ENCODE peak calls at places on chromosomes 2 and 18, in eight cellular contexts. One of them, this sample, is unnamed.

GRCh38 chr2:145200307-145200706 is 680.4 kb upstream of the ZEB2 start:
- DNase-seq in sigmoid colon: no peak
- DNase-seq in foreskin fibroblast: no peak
- DNase-seq in spleen: no peak
- DNase-seq in activated naive CD8-positive, alpha-beta T cell treated with anti-CD3 and anti-CD28 coated beads, Interleukin-2, amount 50 U/mL, for 24 hours: no peak
- DNase-seq in DMS153: no peak
- DNase-seq in NCI-H1092 treated with DMSO at 0.1 percent for 48 hours: no peak
- DNase-seq in epithelial cell of esophagus: no peak
- DNase-seq in this sample: no peak

GRCh38 chr2:95734976-95735890 is 143.4 kb downstream of the TRIM43 start:
- DNase-seq in foreskin fibroblast: no peak
- DNase-seq in NCI-H1092 treated with DMSO at 0.1 percent for 48 hours: no peak
- DNase-seq in spleen: no peak
- DNase-seq in DMS153: no peak
- DNase-seq in activated naive CD8-positive, alpha-beta T cell treated with anti-CD3 and anti-CD28 coated beads, Interleukin-2, amount 50 U/mL, for 24 hours: no peak
- DNase-seq in epithelial cell of esophagus: no peak
- DNase-seq in sigmoid colon: no peak
- DNase-seq in this sample: no peak

GRCh38 chr2:113966171-113966570 is 76.3 kb downstream of the ACTR3 start:
- DNase-seq in foreskin fibroblast: no peak
- DNase-seq in sigmoid colon: no peak
- DNase-seq in spleen: no peak
- DNase-seq in epithelial cell of esophagus: no peak
- DNase-seq in activated naive CD8-positive, alpha-beta T cell treated with anti-CD3 and anti-CD28 coated beads, Interleukin-2, amount 50 U/mL, for 24 hours: no peak
- DNase-seq in NCI-H1092 treated with DMSO at 0.1 percent for 48 hours: no peak
- DNase-seq in DMS153: no peak
- DNase-seq in this sample: no peak

GRCh38 chr2:133293544-133294270 is 274.6 kb downstream of the NCKAP5 start:
- DNase-seq in sigmoid colon: no peak
- DNase-seq in NCI-H1092 treated with DMSO at 0.1 percent for 48 hours: no peak
- DNase-seq in epithelial cell of esophagus: no peak
- DNase-seq in spleen: no peak
- DNase-seq in foreskin fibroblast: peak; percentile 65
- DNase-seq in activated naive CD8-positive, alpha-beta T cell treated with anti-CD3 and anti-CD28 coated beads, Interleukin-2, amount 50 U/mL, for 24 hours: no peak
- DNase-seq in DMS153: peak; percentile 71
- DNase-seq in this sample: no peak

GRCh38 chr2:14516844-14517243 is 115.7 kb upstream of the LRATD1 start:
- DNase-seq in foreskin fibroblast: peak; percentile 92
- DNase-seq in activated naive CD8-positive, alpha-beta T cell treated with anti-CD3 and anti-CD28 coated beads, Interleukin-2, amount 50 U/mL, for 24 hours: no peak
- DNase-seq in sigmoid colon: no peak
- DNase-seq in DMS153: no peak
- DNase-seq in epithelial cell of esophagus: peak; percentile 91
- DNase-seq in spleen: no peak
- DNase-seq in NCI-H1092 treated with DMSO at 0.1 percent for 48 hours: no peak
- DNase-seq in this sample: no peak

GRCh38 chr18:34223893-34224422 is 755 bp downstream of the NOL4 start:
- DNase-seq in spleen: no peak
- DNase-seq in DMS153: no peak
- DNase-seq in sigmoid colon: no peak
- DNase-seq in activated naive CD8-positive, alpha-beta T cell treated with anti-CD3 and anti-CD28 coated beads, Interleukin-2, amount 50 U/mL, for 24 hours: no peak
- DNase-seq in NCI-H1092 treated with DMSO at 0.1 percent for 48 hours: peak; percentile 77
- DNase-seq in foreskin fibroblast: peak; percentile 7
- DNase-seq in epithelial cell of esophagus: no peak
- DNase-seq in this sample: no peak

GRCh38 chr2:205860146-205860545 is 177.8 kb downstream of the NRP2 start:
- DNase-seq in foreskin fibroblast: no peak
- DNase-seq in NCI-H1092 treated with DMSO at 0.1 percent for 48 hours: no peak
- DNase-seq in spleen: no peak
- DNase-seq in activated naive CD8-positive, alpha-beta T cell treated with anti-CD3 and anti-CD28 coated beads, Interleukin-2, amount 50 U/mL, for 24 hours: no peak
- DNase-seq in sigmoid colon: no peak
- DNase-seq in DMS153: no peak
- DNase-seq in epithelial cell of esophagus: no peak
- DNase-seq in this sample: no peak

GRCh38 chr18:32803571-32803970 is 30.7 kb upstream of the KLHL14 start:
- DNase-seq in foreskin fibroblast: no peak
- DNase-seq in spleen: no peak
- DNase-seq in activated naive CD8-positive, alpha-beta T cell treated with anti-CD3 and anti-CD28 coated beads, Interleukin-2, amount 50 U/mL, for 24 hours: no peak
- DNase-seq in sigmoid colon: no peak
- DNase-seq in epithelial cell of esophagus: no peak
- DNase-seq in NCI-H1092 treated with DMSO at 0.1 percent for 48 hours: no peak
- DNase-seq in DMS153: no peak
- DNase-seq in this sample: no peak

GRCh38 chr2:86046985-86047384 is 58.7 kb downstream of the POLR1A start:
- DNase-seq in epithelial cell of esophagus: no peak
- DNase-seq in sigmoid colon: peak; percentile 47
- DNase-seq in foreskin fibroblast: no peak
- DNase-seq in spleen: no peak
- DNase-seq in NCI-H1092 treated with DMSO at 0.1 percent for 48 hours: no peak
- DNase-seq in DMS153: no peak
- DNase-seq in activated naive CD8-positive, alpha-beta T cell treated with anti-CD3 and anti-CD28 coated beads, Interleukin-2, amount 50 U/mL, for 24 hours: no peak
- DNase-seq in this sample: no peak

GRCh38 chr2:66574701-66575624 is 140.0 kb downstream of the MEIS1 start:
- DNase-seq in sigmoid colon: peak; percentile 92
- DNase-seq in foreskin fibroblast: peak; percentile 92
- DNase-seq in NCI-H1092 treated with DMSO at 0.1 percent for 48 hours: peak; percentile 37
- DNase-seq in activated naive CD8-positive, alpha-beta T cell treated with anti-CD3 and anti-CD28 coated beads, Interleukin-2, amount 50 U/mL, for 24 hours: no peak
- DNase-seq in epithelial cell of esophagus: peak; percentile 76
- DNase-seq in DMS153: peak; percentile 60
- DNase-seq in spleen: no peak
- DNase-seq in this sample: peak; percentile 62

GRCh38 chr2:158214431-158214830 is 112.8 kb downstream of the UPP2 start:
- DNase-seq in DMS153: peak; percentile 75
- DNase-seq in NCI-H1092 treated with DMSO at 0.1 percent for 48 hours: no peak
- DNase-seq in foreskin fibroblast: peak; percentile 36
- DNase-seq in sigmoid colon: no peak
- DNase-seq in spleen: no peak
- DNase-seq in activated naive CD8-positive, alpha-beta T cell treated with anti-CD3 and anti-CD28 coated beads, Interleukin-2, amount 50 U/mL, for 24 hours: no peak
- DNase-seq in epithelial cell of esophagus: peak; percentile 68
- DNase-seq in this sample: no peak

GRCh38 chr2:112031473-112031872 is 23.6 kb upstream of the TMEM87B start:
- DNase-seq in spleen: no peak
- DNase-seq in activated naive CD8-positive, alpha-beta T cell treated with anti-CD3 and anti-CD28 coated beads, Interleukin-2, amount 50 U/mL, for 24 hours: no peak
- DNase-seq in foreskin fibroblast: peak; percentile 60
- DNase-seq in sigmoid colon: peak; percentile 69
- DNase-seq in epithelial cell of esophagus: peak; percentile 18
- DNase-seq in NCI-H1092 treated with DMSO at 0.1 percent for 48 hours: no peak
- DNase-seq in DMS153: no peak
- DNase-seq in this sample: no peak

GRCh38 chr2:199875400-199875799 is 24.4 kb upstream of the FTCDNL1 start:
- DNase-seq in sigmoid colon: no peak
- DNase-seq in foreskin fibroblast: no peak
- DNase-seq in epithelial cell of esophagus: no peak
- DNase-seq in spleen: no peak
- DNase-seq in NCI-H1092 treated with DMSO at 0.1 percent for 48 hours: no peak
- DNase-seq in activated naive CD8-positive, alpha-beta T cell treated with anti-CD3 and anti-CD28 coated beads, Interleukin-2, amount 50 U/mL, for 24 hours: no peak
- DNase-seq in DMS153: no peak
- DNase-seq in this sample: no peak

GRCh38 chr18:74806700-74807416 is 209.2 kb downstream of the ZNF407 start:
- DNase-seq in foreskin fibroblast: peak; percentile 86
- DNase-seq in activated naive CD8-positive, alpha-beta T cell treated with anti-CD3 and anti-CD28 coated beads, Interleukin-2, amount 50 U/mL, for 24 hours: no peak
- DNase-seq in NCI-H1092 treated with DMSO at 0.1 percent for 48 hours: no peak
- DNase-seq in spleen: no peak
- DNase-seq in DMS153: peak; percentile 20
- DNase-seq in epithelial cell of esophagus: peak; percentile 93
- DNase-seq in sigmoid colon: no peak
- DNase-seq in this sample: no peak

GRCh38 chr2:219998099-219998498 is 370.7 kb downstream of the SLC4A3 start:
- DNase-seq in sigmoid colon: no peak
- DNase-seq in NCI-H1092 treated with DMSO at 0.1 percent for 48 hours: no peak
- DNase-seq in spleen: no peak
- DNase-seq in epithelial cell of esophagus: no peak
- DNase-seq in foreskin fibroblast: peak; percentile 45
- DNase-seq in activated naive CD8-positive, alpha-beta T cell treated with anti-CD3 and anti-CD28 coated beads, Interleukin-2, amount 50 U/mL, for 24 hours: no peak
- DNase-seq in DMS153: no peak
- DNase-seq in this sample: no peak

GRCh38 chr2:121329786-121330185 is 44.8 kb upstream of the TFCP2L1 start:
- DNase-seq in activated naive CD8-positive, alpha-beta T cell treated with anti-CD3 and anti-CD28 coated beads, Interleukin-2, amount 50 U/mL, for 24 hours: no peak
- DNase-seq in sigmoid colon: peak; percentile 48
- DNase-seq in foreskin fibroblast: no peak
- DNase-seq in NCI-H1092 treated with DMSO at 0.1 percent for 48 hours: no peak
- DNase-seq in DMS153: no peak
- DNase-seq in spleen: no peak
- DNase-seq in epithelial cell of esophagus: no peak
- DNase-seq in this sample: no peak